ENCODE peak calls at places on chromosome 12, in ten cellular contexts. D is SK-N-SH, Q is pancreas, O is stomach, G is Panc1, Z is ascending aorta, U is lung, A is cardiac muscle cell, P is neural progenitor cell, M is left ventricle myocardium inferior. S is an unnamed sample.

GRCh38 chr12:111964935-111965334 is 48.0 kb downstream of the TMEM116 start:
- DNase-seq in D (no peak), Q (no peak), O (no peak), G (no peak), Z (no peak), U (no peak), A (no peak), P (no peak), M (no peak), S (no peak)

GRCh38 chr12:57200497-57200896 is 16.1 kb upstream of the NXPH4 start:
- DNase-seq in D (no peak), Q (no peak), O (no peak), G (no peak), Z (no peak), U (no peak), A (no peak), P (no peak), M (no peak), S (no peak)

GRCh38 chr12:108418162-108418561 is 79.1 kb upstream of the CMKLR1 start:
- DNase-seq in D (no peak), Q (no peak), O (no peak), G (no peak), Z (no peak), U (no peak), A (no peak), P (no peak), M (no peak), S (no peak)

GRCh38 chr12:116910645-116911449 is at the start of gene FBXW8:
- DNase-seq in D (peak; percentile 96), Q (peak; percentile 71), O (peak; percentile 71), G (no peak), Z (peak; percentile 80), U (peak; percentile 76), A (peak; percentile 85), P (peak; percentile 86), M (peak; percentile 79), S (peak; percentile 76)

GRCh38 chr12:210277-211141 is 3.4 kb downstream of the SLC6A12 start:
- DNase-seq in D (no peak), Q (peak; percentile 63), O (no peak), G (no peak), Z (no peak), U (no peak), A (no peak), P (no peak), M (no peak), S (peak; percentile 29)

GRCh38 chr12:30997685-30998440 is 71.3 kb downstream of the TSPAN11 start:
- DNase-seq in D (no peak), Q (no peak), O (no peak), G (no peak), Z (no peak), U (no peak), A (no peak), P (no peak), M (no peak), S (no peak)

GRCh38 chr12:13595536-13596450 is 385.6 kb downstream of the GRIN2B start:
- DNase-seq in D (no peak), Q (no peak), O (no peak), G (no peak), Z (no peak), U (no peak), A (no peak), P (no peak), M (no peak), S (no peak)

GRCh38 chr12:48015954-48016353 is 11.7 kb upstream of the COL2A1 start:
- DNase-seq in D (no peak), Q (no peak), O (no peak), G (no peak), Z (no peak), U (no peak), A (no peak), P (no peak), M (no peak), S (no peak)

DNA sequence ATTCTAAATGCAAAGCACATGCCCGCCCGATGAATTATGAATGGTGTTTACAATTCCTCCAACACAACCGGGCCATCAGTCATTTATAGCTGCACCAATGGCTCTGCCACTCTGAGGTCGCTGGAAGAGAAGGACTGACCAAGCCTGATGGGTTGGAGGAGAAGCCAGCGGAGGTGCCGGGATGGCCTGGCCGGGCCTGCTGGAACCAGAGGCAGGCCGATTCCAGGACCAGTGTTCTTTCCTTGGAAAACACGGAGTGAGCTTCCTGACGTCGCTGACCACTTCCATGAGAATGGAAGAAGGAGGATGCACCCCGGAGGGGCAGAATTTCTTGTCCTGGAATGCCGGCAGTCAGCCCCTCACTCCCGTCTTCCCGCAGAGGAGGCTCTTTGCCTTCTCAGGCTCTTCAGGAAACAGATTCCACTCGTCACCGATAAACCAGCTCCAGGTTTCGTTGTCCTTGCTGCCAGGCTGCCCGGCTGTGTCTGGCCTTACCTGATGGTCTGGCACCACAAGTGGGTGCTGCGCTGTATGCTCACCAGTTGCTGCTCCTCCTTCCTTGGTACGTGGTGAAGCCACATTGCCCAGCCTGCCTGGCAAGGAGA is 358.5 kb upstream of the SFSWAP start:
- DNase-seq in D (no peak), Q (no peak), O (no peak), G (no peak), Z (peak; percentile 25), U (no peak), A (no peak), P (no peak), M (no peak), S (no peak)
- H3K4me1 ChIP-seq in D (peaks cover 7% of the 10 kb centered on the region), Q (no peaks in the 10 kb centered on the region), O (no peaks in the 10 kb centered on the region), G (no peaks in the 10 kb centered on the region), Z (no peaks in the 10 kb centered on the region), U (no peaks in the 10 kb centered on the region), A (no peaks in the 10 kb centered on the region), P (no peaks in the 10 kb centered on the region), M (no peaks in the 10 kb centered on the region), S (no peaks in the 10 kb centered on the region)

DNA sequence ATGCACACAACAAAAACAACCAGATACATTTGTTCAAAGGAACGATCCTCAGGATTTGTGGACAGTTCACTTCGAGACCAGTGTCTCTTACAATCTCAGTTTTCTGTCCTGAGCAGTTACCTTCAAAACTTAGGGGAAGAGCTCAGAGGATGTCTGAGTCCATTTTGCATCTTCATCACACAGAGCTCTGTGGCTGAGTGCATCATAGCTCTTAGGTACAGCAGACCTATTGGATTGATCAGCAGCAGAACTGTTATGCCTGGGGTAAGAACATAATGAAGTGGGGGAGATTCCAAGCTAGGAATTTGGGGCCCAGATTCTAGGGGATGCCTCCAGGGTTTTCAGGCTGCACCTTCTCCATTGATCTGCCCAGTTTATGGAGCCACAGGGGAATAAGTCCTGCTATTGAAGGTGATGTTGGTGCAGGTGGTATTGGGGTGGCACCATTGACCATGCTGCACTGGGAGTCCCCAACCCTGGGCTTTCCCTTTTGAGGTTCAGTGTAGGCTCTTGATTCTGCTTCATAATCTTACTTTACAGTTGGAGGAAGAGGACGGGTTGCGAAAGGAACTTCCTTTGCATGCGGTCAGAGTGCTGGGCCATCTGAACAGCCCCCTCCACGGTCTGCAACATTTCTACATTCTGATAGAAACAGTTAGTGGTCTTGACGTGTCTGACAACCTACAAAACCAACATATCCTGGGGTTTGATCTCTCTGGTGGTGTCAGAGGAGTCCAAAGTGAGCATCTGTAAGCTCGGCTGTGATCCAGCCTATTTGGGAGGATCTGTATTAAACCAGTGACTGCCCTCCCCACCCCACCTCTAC is 112.8 kb downstream of the CHST11 start:
- DNase-seq in D (no peak), Q (no peak), O (peak; percentile 31), G (no peak), Z (no peak), U (no peak), A (no peak), P (no peak), M (no peak), S (peak; percentile 22)
- H3K4me1 ChIP-seq in D (peaks cover 9% of the 10 kb centered on the region), Q (no peaks in the 10 kb centered on the region), O (peaks cover 8% of the 10 kb centered on the region), G (no peaks in the 10 kb centered on the region), Z (no peaks in the 10 kb centered on the region), U (peaks cover 7% of the 10 kb centered on the region), A (no peaks in the 10 kb centered on the region), P (no peaks in the 10 kb centered on the region), M (peaks cover 16% of the 10 kb centered on the region), S (no peaks in the 10 kb centered on the region)

DNA sequence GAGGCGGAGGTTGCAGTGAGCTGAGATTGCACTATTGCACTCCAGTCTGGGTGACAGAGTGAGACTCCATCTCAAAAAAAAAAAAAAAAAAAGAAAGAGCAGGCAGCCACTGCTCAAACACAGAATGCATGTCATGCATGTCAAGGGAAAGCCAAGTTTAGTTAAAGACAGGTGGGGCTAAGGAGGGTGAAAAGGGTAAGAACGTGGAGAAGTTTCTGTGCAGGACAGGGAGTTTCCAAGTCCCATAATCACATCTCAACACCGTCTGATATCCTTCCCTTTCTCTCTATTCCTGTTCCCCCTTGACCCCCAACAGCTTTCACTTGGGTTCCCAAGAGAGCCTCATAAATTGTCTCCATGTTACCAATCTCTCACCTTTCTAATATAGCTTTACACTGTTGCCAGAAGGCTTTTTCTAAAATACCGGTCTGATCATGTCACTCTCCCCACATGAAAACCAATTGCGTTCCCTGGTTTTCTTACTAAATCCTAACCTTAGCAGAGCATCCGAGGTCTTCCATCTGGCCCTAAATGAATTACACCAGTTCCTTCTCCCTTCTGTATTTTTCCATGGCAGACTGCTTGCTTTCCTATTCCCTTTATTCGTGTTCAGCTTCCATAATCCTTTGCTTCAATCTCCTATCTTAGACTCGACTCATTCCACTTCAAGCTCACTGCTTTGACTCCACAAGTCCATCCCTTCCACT is 37.0 kb downstream of the LIMA1 start:
- DNase-seq in D (no peak), Q (no peak), O (no peak), G (no peak), Z (no peak), U (no peak), A (no peak), P (no peak), M (no peak), S (no peak)
- H3K4me1 ChIP-seq in D (no peaks in the 10 kb centered on the region), Q (peaks cover 26% of the 10 kb centered on the region), O (peaks cover 56% of the 10 kb centered on the region), G (peaks cover 66% of the 10 kb centered on the region), Z (peaks cover 61% of the 10 kb centered on the region), U (peaks cover 1% of the 10 kb centered on the region), A (peaks cover 11% of the 10 kb centered on the region), P (no peaks in the 10 kb centered on the region), M (peaks cover 52% of the 10 kb centered on the region), S (peaks cover 4% of the 10 kb centered on the region)

GRCh38 chr12:54431911-54432814 is 13.1 kb upstream of the ITGA5 start:
- DNase-seq in D (no peak), Q (peak; percentile 71), O (peak; percentile 46), G (no peak), Z (peak; percentile 96), U (peak; percentile 43), A (peak; percentile 59), P (peak; percentile 60), M (peak; percentile 77), S (peak; percentile 55)

GRCh38 chr12:54429014-54429471 is 10.0 kb upstream of the ITGA5 start:
- DNase-seq in D (no peak), Q (no peak), O (no peak), G (no peak), Z (no peak), U (no peak), A (no peak), P (no peak), M (no peak), S (no peak)

GRCh38 chr12:54432815-54433164 is 13.7 kb upstream of the ITGA5 start:
- DNase-seq in D (no peak), Q (no peak), O (no peak), G (no peak), Z (no peak), U (no peak), A (no peak), P (no peak), M (no peak), S (no peak)

GRCh38 chr12:54428050-54429013 is 9.3 kb upstream of the ITGA5 start:
- DNase-seq in D (no peak), Q (no peak), O (no peak), G (no peak), Z (peak; percentile 96), U (no peak), A (no peak), P (no peak), M (no peak), S (no peak)

GRCh38 chr12:54430471-54431075 is 11.5 kb upstream of the ITGA5 start:
- DNase-seq in D (no peak), Q (no peak), O (no peak), G (no peak), Z (no peak), U (no peak), A (no peak), P (no peak), M (no peak), S (no peak)
- H3K4me1 ChIP-seq in D (no peaks in the 10 kb centered on the region), Q (peaks cover 4% of the 10 kb centered on the region), O (peaks cover 11% of the 10 kb centered on the region), G (peaks cover 3% of the 10 kb centered on the region), Z (peaks cover 63% of the 10 kb centered on the region), U (peaks cover 23% of the 10 kb centered on the region), A (peaks cover 37% of the 10 kb centered on the region), P (peaks cover 35% of the 10 kb centered on the region), M (peaks cover 79% of the 10 kb centered on the region), S (peaks cover 4% of the 10 kb centered on the region)

S was measured in colonic mucosa.